ENCODE peak calls at places on chromosomes 16 and 17, in nine cellular contexts. T, A, I, Q, D, H, J, O and V are unnamed samples.

GRCh38 chr17:81097943-81098308 is 63.0 kb downstream of the BAIAP2 start:
- DNase-seq in T (no peak), A (no peak), I (no peak), Q (no peak), D (no peak), H (peak; percentile 59), J (no peak), O (no peak), V (no peak)

GRCh38 chr16:51723016-51723724 is 572.1 kb upstream of the SALL1 start:
- DNase-seq in T (no peak), A (no peak), I (no peak), Q (no peak), D (no peak), H (no peak), J (no peak), O (no peak), V (no peak)

GRCh38 chr16:10180042-10180770 is 2.0 kb downstream of the GRIN2A start:
- DNase-seq in T (no peak), A (no peak), I (no peak), Q (no peak), D (no peak), H (no peak), J (no peak), O (no peak), V (no peak)

GRCh38 chr16:641326-642188 is at the start of gene MCRIP2:
- DNase-seq in T (peak; percentile 93), A (peak; percentile 84), I (peak; percentile 69), Q (peak; percentile 77), D (peak; percentile 39), H (peak; percentile 83), J (peak; percentile 59), O (peak; percentile 72), V (no peak)

GRCh38 chr17:75013077-75013391 is 564 bp downstream of the MRPL58 start:
- DNase-seq in T (no peak), A (no peak), I (no peak), Q (no peak), D (no peak), H (no peak), J (no peak), O (no peak), V (no peak)

GRCh38 chr16:64907844-64908243 is 214.0 kb downstream of the CDH11 start:
- DNase-seq in T (peak; percentile 22), A (no peak), I (no peak), Q (no peak), D (no peak), H (peak; percentile 4), J (no peak), O (no peak), V (no peak)

GRCh38 chr16:50072730-50073129 is 7.0 kb downstream of the HEATR3 start:
- DNase-seq in T (no peak), A (no peak), I (no peak), Q (no peak), D (no peak), H (no peak), J (no peak), O (no peak), V (no peak)

GRCh38 chr16:14362774-14363371 is 267.2 kb downstream of the PARN start:
- DNase-seq in T (no peak), A (no peak), I (no peak), Q (no peak), D (no peak), H (peak; percentile 78), J (no peak), O (no peak), V (no peak)

GRCh38 chr17:15281909-15282308 is 16.8 kb upstream of the PMP22 start:
- DNase-seq in T (no peak), A (no peak), I (no peak), Q (no peak), D (no peak), H (no peak), J (no peak), O (no peak), V (no peak)